ENCODE peak calls at places on chromosomes 2 and 18, in six cellular contexts. C, X, E, K, P and D are unnamed samples.
A peak's percentile ranks its signal among the peaks of the same experiment; 100 is the strongest.

GRCh38 chr2:101406867-101407266 is 19.6 kb upstream of the CREG2 start:
- DNase-seq in C (peak; percentile 91), X (peak; percentile 63), E (peak; percentile 83), K (no peak), P (no peak), D (peak; percentile 93)

GRCh38 chr18:71809711-71810110 is 734.4 kb downstream of the CBLN2 start:
- DNase-seq in C (no peak), X (no peak), E (no peak), K (no peak), P (no peak), D (no peak)

GRCh38 chr2:174606336-174606735 is 8.7 kb upstream of the WIPF1 start:
- DNase-seq in C (peak; percentile 93), X (peak; percentile 70), E (peak; percentile 88), K (peak; percentile 33), P (no peak), D (peak; percentile 96)

GRCh38 chr2:62192811-62193210 is 3.1 kb upstream of the B3GNT2 start:
- DNase-seq in C (no peak), X (no peak), E (no peak), K (no peak), P (no peak), D (no peak)

GRCh38 chr2:71548589-71549485 is 95.5 kb downstream of the DYSF start:
- DNase-seq in C (peak; percentile 37), X (peak; percentile 73), E (peak; percentile 68), K (peak; percentile 41), P (peak; percentile 24), D (peak; percentile 52)

GRCh38 chr2:33153008-33153407 is 206.3 kb downstream of the LTBP1 start:
- DNase-seq in C (no peak), X (peak; percentile 82), E (peak; percentile 41), K (no peak), P (no peak), D (peak; percentile 93)

GRCh38 chr2:239002960-239003932 is 155.4 kb downstream of the TWIST2 start:
- DNase-seq in C (peak; percentile 55), X (peak; percentile 58), E (peak; percentile 80), K (no peak), P (no peak), D (peak; percentile 56)

GRCh38 chr2:51014722-51015121 is 17.2 kb downstream of the NRXN1 start:
- DNase-seq in C (no peak), X (no peak), E (no peak), K (no peak), P (no peak), D (no peak)

GRCh38 chr2:240234503-240234951 is 94.1 kb upstream of the OTOS start:
- DNase-seq in C (peak; percentile 45), X (no peak), E (no peak), K (no peak), P (no peak), D (no peak)

GRCh38 chr18:57833441-57834101 is 30.5 kb upstream of the ATP8B1 start:
- DNase-seq in C (peak; percentile 79), X (peak; percentile 36), E (peak; percentile 76), K (no peak), P (no peak), D (peak; percentile 63)

GRCh38 chr2:15993232-15993610 is 52.9 kb downstream of the MYCN start:
- DNase-seq in C (no peak), X (no peak), E (no peak), K (no peak), P (no peak), D (no peak)

GRCh38 chr2:127675335-127676261 is at the start of gene LIMS2:
- DNase-seq in C (peak; percentile 73), X (peak; percentile 25), E (peak; percentile 68), K (no peak), P (no peak), D (peak; percentile 41)

GRCh38 chr2:240786355-240786841 is 33.6 kb downstream of the KIF1A start:
- DNase-seq in C (no peak), X (no peak), E (no peak), K (no peak), P (no peak), D (no peak)

GRCh38 chr2:233841183-233841582 is 13.2 kb downstream of the HJURP start:
- DNase-seq in C (no peak), X (no peak), E (no peak), K (no peak), P (no peak), D (no peak)

GRCh38 chr2:161134547-161135518 is 25.4 kb upstream of the TANK start:
- DNase-seq in C (peak; percentile 39), X (peak; percentile 37), E (peak; percentile 73), K (no peak), P (no peak), D (peak; percentile 47)

GRCh38 chr2:160940271-160940670 is 220.0 kb upstream of the TANK start:
- DNase-seq in C (no peak), X (no peak), E (no peak), K (no peak), P (no peak), D (no peak)

GRCh38 chr18:48592540-48592939 is 53.7 kb downstream of the CTIF start:
- DNase-seq in C (peak; percentile 29), X (no peak), E (no peak), K (no peak), P (no peak), D (no peak)

GRCh38 chr2:208501217-208501616 is 94.6 kb downstream of the PTH2R start:
- DNase-seq in C (peak; percentile 0), X (no peak), E (peak; percentile 2), K (no peak), P (no peak), D (no peak)

GRCh38 chr2:26534865-26535662 is 57.1 kb upstream of the OTOF start:
- DNase-seq in C (no peak), X (no peak), E (no peak), K (no peak), P (no peak), D (no peak)

GRCh38 chr2:128412181-128412871 is 93.7 kb upstream of the HS6ST1 start:
- DNase-seq in C (no peak), X (no peak), E (no peak), K (no peak), P (no peak), D (no peak)

GRCh38 chr2:226760412-226761194 is 39.0 kb downstream of the IRS1 start:
- DNase-seq in C (peak; percentile 91), X (peak; percentile 75), E (peak; percentile 97), K (no peak), P (no peak), D (peak; percentile 94)

GRCh38 chr18:37299471-37300304 is 265.9 kb downstream of the CELF4 start:
- DNase-seq in C (peak; percentile 91), X (peak; percentile 99), E (peak; percentile 90), K (no peak), P (peak; percentile 83), D (peak; percentile 95)

GRCh38 chr2:177882501-177882900 is 190.1 kb downstream of the PDE11A start:
- DNase-seq in C (no peak), X (no peak), E (no peak), K (no peak), P (no peak), D (no peak)

GRCh38 chr2:215796160-215796559 is 217.2 kb downstream of the MREG start:
- DNase-seq in C (peak; percentile 46), X (peak; percentile 60), E (peak; percentile 83), K (no peak), P (no peak), D (peak; percentile 81)

GRCh38 chr2:161580426-161580825 is 43.8 kb upstream of the SLC4A10 start:
- DNase-seq in C (no peak), X (no peak), E (no peak), K (no peak), P (no peak), D (no peak)

GRCh38 chr2:157784169-157784822 is 91.8 kb downstream of the ACVR1 start:
- DNase-seq in C (peak; percentile 83), X (peak; percentile 39), E (peak; percentile 43), K (no peak), P (peak; percentile 64), D (peak; percentile 83)

GRCh38 chr2:74834806-74835755 is 1.2 kb downstream of the HK2 start:
- DNase-seq in C (peak; percentile 41), X (peak; percentile 50), E (peak; percentile 64), K (peak; percentile 35), P (no peak), D (peak; percentile 41)

GRCh38 chr18:78192044-78192443 is 787.6 kb upstream of the SALL3 start:
- DNase-seq in C (no peak), X (no peak), E (no peak), K (no peak), P (no peak), D (no peak)

GRCh38 chr2:234677758-234678538 is 181.1 kb upstream of the ARL4C start:
- DNase-seq in C (no peak), X (peak; percentile 37), E (peak; percentile 62), K (no peak), P (no peak), D (peak; percentile 84)

GRCh38 chr2:1693723-1694122 is 50.6 kb downstream of the PXDN start:
- DNase-seq in C (no peak), X (no peak), E (no peak), K (no peak), P (no peak), D (no peak)

GRCh38 chr2:149346272-149346671 is 15.9 kb downstream of the LYPD6 start:
- DNase-seq in C (no peak), X (no peak), E (no peak), K (no peak), P (no peak), D (no peak)

GRCh38 chr2:33412920-33413319 is 63.5 kb upstream of the RASGRP3 start:
- DNase-seq in C (no peak), X (peak; percentile 78), E (peak; percentile 64), K (no peak), P (no peak), D (peak; percentile 74)